ENCODE peak calls at places on chromosomes 12 and 14, in six cellular contexts. B is cardiac muscle cell, Q is foreskin melanocyte, K is AG08395, X is activated T-cell treated with anti-CD3 and anti-CD28 coated beads for 48 hours, T is iris pigment epithelial cell. M is an unnamed sample.

GRCh38 chr12:53750812-53751335 is 905 bp downstream of the CISTR start:
- DNase-seq in T (no peak), X (no peak), Q (no peak), B (no peak), K (no peak), M (no peak)

GRCh38 chr12:19390208-19390607 is 49.1 kb upstream of the AEBP2 start:
- DNase-seq in X (no peak), K (no peak), B (no peak), T (no peak), Q (peak), M (no peak)

GRCh38 chr12:33376153-33376552 is 63.5 kb downstream of the SYT10 start:
- DNase-seq in T (no peak), X (no peak), Q (no peak), B (no peak), K (no peak), M (no peak)

GRCh38 chr12:87982208-87982607 is 47.0 kb downstream of the C12orf50 start:
- DNase-seq in B (peak), Q (no peak), T (peak), K (no peak), X (no peak), M (peak)

GRCh38 chr12:27498761-27499160 is 25.2 kb upstream of the PPFIBP1 start:
- DNase-seq in Q (peak), K (no peak), T (peak), X (no peak), B (peak), M (no peak)

GRCh38 chr12:128387811-128388422 is 120.9 kb downstream of the TMEM132C start:
- DNase-seq in B (peak), Q (no peak), X (peak), T (peak), K (no peak), M (no peak)

GRCh38 chr14:104432611-104433231 is 146.8 kb upstream of the C14orf180 start:
- DNase-seq in B (no peak), X (no peak), K (no peak), T (no peak), Q (no peak), M (no peak)

GRCh38 chr12:55720894-55721444 is 776 bp downstream of the RDH5 start:
- DNase-seq in T (peak), K (peak), Q (peak), X (no peak), B (peak), M (peak)

GRCh38 chr12:113374823-113375428 is 16.5 kb downstream of the PLBD2 start:
- DNase-seq in Q (no peak), K (no peak), T (no peak), B (no peak), X (no peak), M (no peak)

GRCh38 chr12:62604856-62605255 is 138.2 kb downstream of the MON2 start:
- DNase-seq in K (no peak), X (no peak), T (peak), Q (no peak), B (peak), M (no peak)

GRCh38 chr14:75628816-75629215 is 31.9 kb downstream of the ERG28 start:
- DNase-seq in Q (no peak), K (no peak), T (no peak), X (no peak), B (no peak), M (no peak)

GRCh38 chr12:106498056-106498455 is 84.7 kb upstream of the RFX4 start:
- DNase-seq in Q (no peak), T (peak), K (no peak), X (no peak), B (peak), M (no peak)

GRCh38 chr14:86990396-86990795 is 1002.6 kb downstream of the GALC start:
- DNase-seq in Q (no peak), T (no peak), B (no peak), K (no peak), X (no peak), M (no peak)

GRCh38 chr12:116861331-116861730 is 19.9 kb downstream of the HRK start:
- DNase-seq in T (peak), B (peak), Q (peak), K (peak), X (no peak), M (peak)

GRCh38 chr12:124224535-124225110 is 70.3 kb upstream of the RFLNA start:
- DNase-seq in B (no peak), Q (no peak), K (no peak), T (no peak), X (no peak), M (no peak)

M was measured in HS-5.